ENCODE peak calls at places on chromosome 17, in four cellular contexts. I is mesendoderm, W is IMR-90, J is H1. O is an unnamed sample.

GRCh38 chr17:44797809-44798208 is 32.3 kb downstream of the GJC1 start:
- DNase-seq in I (no peak), W (peak; percentile 59), J (no peak), O (no peak)

GRCh38 chr17:4505187-4505586 is 6.5 kb downstream of the SPNS2 start:
- DNase-seq in I (peak; percentile 58), W (no peak), J (no peak), O (peak; percentile 38)

GRCh38 chr17:63571632-63572310 is 21.5 kb downstream of the DCAF7 start:
- DNase-seq in I (peak; percentile 30), W (peak; percentile 93), J (no peak), O (no peak)

GRCh38 chr17:27456681-27457404 is 595 bp downstream of the KSR1 start:
- DNase-seq in I (no peak), W (no peak), J (no peak), O (no peak)

GRCh38 chr17:41527076-41528023 is 758 bp downstream of the KRT19 start:
- DNase-seq in I (peak; percentile 51), W (no peak), J (peak; percentile 73), O (peak; percentile 77)

GRCh38 chr17:45225051-45225700 is 3.5 kb downstream of the FMNL1 start:
- DNase-seq in I (no peak), W (no peak), J (no peak), O (peak; percentile 34)

GRCh38 chr17:51029568-51030463 is 90.9 kb downstream of the SPAG9 start:
- DNase-seq in I (no peak), W (peak; percentile 54), J (no peak), O (no peak)

GRCh38 chr17:50884354-50885311 is 18.5 kb upstream of the TOB1 start:
- DNase-seq in I (peak; percentile 94), W (no peak), J (no peak), O (peak; percentile 32)

GRCh38 chr17:8073627-8074485 is 13.7 kb downstream of the ALOX12B start:
- DNase-seq in I (peak; percentile 83), W (peak; percentile 49), J (peak; percentile 93), O (peak; percentile 94)

GRCh38 chr17:8072339-8072726 is 15.2 kb downstream of the ALOX12B start:
- DNase-seq in I (no peak), W (no peak), J (peak; percentile 65), O (no peak)

GRCh38 chr17:8075081-8075480 is 12.4 kb downstream of the ALOX12B start:
- DNase-seq in I (no peak), W (no peak), J (no peak), O (no peak)

GRCh38 chr17:8071496-8071895 is 16.0 kb downstream of the ALOX12B start:
- DNase-seq in I (no peak), W (no peak), J (no peak), O (no peak)

GRCh38 chr17:8072727-8073461 is 14.6 kb downstream of the ALOX12B start:
- DNase-seq in I (no peak), W (no peak), J (peak; percentile 68), O (peak; percentile 61)
- H3K56ac ChIP-seq in I (peak overlapping the region; percentile 54), W (no peak overlapping the region), J (no peak overlapping the region), O (no peak overlapping the region)

DNA sequence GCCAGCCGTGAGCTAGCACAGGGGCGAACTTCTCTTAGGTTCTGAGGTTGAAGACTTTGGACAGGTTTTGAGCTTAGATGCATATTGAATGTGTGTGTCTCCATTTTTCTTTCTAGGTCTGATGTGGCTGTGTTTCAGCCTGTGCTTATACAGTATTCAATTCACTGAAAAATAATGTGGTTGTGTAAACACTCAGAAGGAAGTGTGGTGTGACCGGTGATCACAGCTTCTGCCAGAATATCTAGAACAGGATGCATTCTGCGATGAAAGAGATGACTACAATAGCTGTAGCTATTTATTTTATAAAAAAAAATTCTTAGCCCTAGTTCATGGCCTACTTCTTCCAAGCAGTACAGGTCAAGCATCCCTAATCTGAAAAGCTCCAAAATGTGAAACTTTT is 64.4 kb downstream of the MAP2K6 start:
- DNase-seq in I (no peak), W (no peak), J (peak; percentile 14), O (no peak)
- H3K56ac ChIP-seq in I (no peak overlapping the region), W (no peak overlapping the region), J (no peak overlapping the region), O (no peak overlapping the region)

GRCh38 chr17:512311-512710 is 159.7 kb upstream of the RPH3AL start:
- DNase-seq in I (no peak), W (no peak), J (no peak), O (no peak)
- H3K56ac ChIP-seq in I (no peak overlapping the region), W (no peak overlapping the region), J (no peak overlapping the region), O (no peak overlapping the region)

DNA sequence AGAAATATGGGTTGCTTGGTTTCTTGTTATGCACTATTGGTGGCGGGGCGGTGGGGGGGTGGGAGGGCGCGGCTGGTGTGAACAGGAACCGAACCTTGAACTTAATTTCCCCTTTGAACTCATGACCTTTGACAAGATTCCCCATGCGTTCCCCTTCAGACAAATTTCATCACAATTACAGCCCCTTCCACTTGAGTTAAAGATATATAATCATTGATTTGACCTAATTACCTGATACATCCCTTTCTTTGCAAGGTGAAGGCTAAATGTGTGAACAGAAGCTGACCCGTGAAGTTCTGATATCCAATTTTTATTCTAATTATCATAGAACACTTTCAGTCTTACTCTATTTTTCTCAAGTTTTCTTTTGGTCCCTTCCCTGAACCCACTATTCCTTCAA is 116.9 kb downstream of the SKAP1 start:
- DNase-seq in I (no peak), W (no peak), J (no peak), O (no peak)
- H3K56ac ChIP-seq in I (no peak overlapping the region), W (no peak overlapping the region), J (no peak overlapping the region), O (no peak overlapping the region)

DNA sequence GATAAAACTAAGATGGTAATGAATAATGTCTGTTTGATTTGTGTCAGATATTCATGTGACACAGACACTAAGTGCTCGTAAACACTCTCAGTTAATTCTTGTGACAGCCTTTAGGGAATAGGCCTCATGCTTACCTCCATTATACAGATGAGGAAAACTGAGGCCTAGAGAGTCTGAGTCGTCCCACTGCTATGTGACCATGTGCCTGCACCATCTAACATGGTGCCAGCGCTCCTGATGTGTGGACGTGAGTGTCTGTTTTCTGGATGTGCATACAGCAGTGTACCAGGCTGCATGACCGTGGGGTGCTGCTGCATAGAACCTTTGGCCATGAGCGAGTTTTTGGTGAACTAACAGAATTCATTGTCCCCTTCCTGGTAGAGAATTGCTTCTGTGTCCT is 61.8 kb downstream of the MPRIP start:
- DNase-seq in I (no peak), W (no peak), J (no peak), O (no peak)
- H3K56ac ChIP-seq in I (no peak overlapping the region), W (no peak overlapping the region), J (no peak overlapping the region), O (no peak overlapping the region)

GRCh38 chr17:79124513-79125209 is 50.0 kb downstream of the ENGASE start:
- DNase-seq in I (no peak), W (no peak), J (no peak), O (no peak)
- H3K56ac ChIP-seq in I (no peak overlapping the region), W (no peak overlapping the region), J (no peak overlapping the region), O (no peak overlapping the region)

GRCh38 chr17:67443931-67444597 is 67.0 kb downstream of the PITPNC1 start:
- DNase-seq in I (no peak), W (peak; percentile 43), J (no peak), O (no peak)
- H3K56ac ChIP-seq in I (no peak overlapping the region), W (no peak overlapping the region), J (no peak overlapping the region), O (no peak overlapping the region)

O was measured in H9.